ENCODE peak calls at places on chromosomes 2 and 18, in nine cellular contexts. A is GM12878, V is left ventricle myocardium inferior, O is lung, U is heart left ventricle, F is hepatocyte, C is DND-41, Z is IMR-90, L is tibial nerve. H is an unnamed sample. For H3K27me3, the result is how much of the 10 kb centered on the place peaks cover.

GRCh38 chr2:208657468-208657867 is 250.9 kb downstream of the PTH2R start:
- DNase-seq in A (no peak), V (no peak), O (no peak), U (no peak), F (no peak), C (no peak), Z (no peak), L (no peak), H (no peak)

GRCh38 chr2:10564876-10565425 is 116.8 kb upstream of the ODC1 start:
- DNase-seq in A (no peak), V (no peak), O (no peak), U (no peak), F (no peak), C (no peak), Z (no peak), L (no peak), H (no peak)

GRCh38 chr2:144596074-144596871 is 76.4 kb upstream of the ZEB2 start:
- DNase-seq in A (no peak), V (no peak), O (no peak), U (no peak), F (peak), C (peak), Z (peak), L (no peak), H (no peak)

GRCh38 chr2:127175406-127175805 is 44.7 kb downstream of the CYP27C1 start:
- DNase-seq in A (no peak), V (peak), O (no peak), U (peak), F (peak), C (no peak), Z (peak), L (peak), H (no peak)

GRCh38 chr2:148876190-148876588 is 1.2 kb downstream of the KIF5C start:
- DNase-seq in A (no peak), V (no peak), O (no peak), U (no peak), F (peak), C (no peak), Z (no peak), L (no peak), H (peak)

GRCh38 chr18:49237031-49237430 is 223.4 kb downstream of the DYM start:
- DNase-seq in A (no peak), V (no peak), O (no peak), U (no peak), F (no peak), C (no peak), Z (no peak), L (no peak), H (no peak)

GRCh38 chr2:26269571-26270170 is 24.9 kb downstream of the HADHB start:
- DNase-seq in A (no peak), V (no peak), O (no peak), U (no peak), F (no peak), C (no peak), Z (peak), L (no peak), H (no peak)

GRCh38 chr18:77102246-77103040 is 30.1 kb downstream of the MBP start:
- DNase-seq in A (peak), V (no peak), O (no peak), U (no peak), F (no peak), C (no peak), Z (peak), L (no peak), H (no peak)

GRCh38 chr2:197307933-197308521 is 2.6 kb downstream of the ANKRD44 start:
- DNase-seq in A (no peak), V (no peak), O (no peak), U (no peak), F (no peak), C (peak), Z (no peak), L (no peak), H (no peak)

GRCh38 chr2:14235667-14236066 is 396.9 kb upstream of the LRATD1 start:
- DNase-seq in A (no peak), V (no peak), O (no peak), U (no peak), F (no peak), C (no peak), Z (no peak), L (no peak), H (no peak)

GRCh38 chr2:18991177-18992168 is 366.9 kb downstream of the OSR1 start:
- DNase-seq in A (no peak), V (peak), O (peak), U (peak), F (peak), C (no peak), Z (peak), L (peak), H (no peak)

GRCh38 chr2:46564811-46565241 is 85.5 kb downstream of the TMEM247 start:
- DNase-seq in A (no peak), V (peak), O (no peak), U (peak), F (no peak), C (no peak), Z (no peak), L (peak), H (no peak)

GRCh38 chr2:122843503-122843902 is 1088.1 kb downstream of the TSN start:
- DNase-seq in A (no peak), V (no peak), O (no peak), U (no peak), F (peak), C (no peak), Z (no peak), L (no peak), H (no peak)

GRCh38 chr18:30533716-30534115 is 508.8 kb downstream of the DSC3 start:
- DNase-seq in A (no peak), V (no peak), O (no peak), U (no peak), F (no peak), C (no peak), Z (no peak), L (no peak), H (no peak)

GRCh38 chr2:170766693-170767092 is 3.5 kb upstream of the ERICH2 start:
- DNase-seq in A (no peak), V (no peak), O (no peak), U (no peak), F (no peak), C (no peak), Z (no peak), L (no peak), H (no peak)

GRCh38 chr2:17620280-17620679 is 79.8 kb downstream of the VSNL1 start:
- DNase-seq in A (no peak), V (peak), O (no peak), U (peak), F (no peak), C (no peak), Z (peak), L (no peak), H (no peak)

GRCh38 chr2:61529944-61530343 is 8.2 kb downstream of the XPO1 start:
- DNase-seq in A (no peak), V (no peak), O (no peak), U (no peak), F (no peak), C (no peak), Z (no peak), L (no peak), H (no peak)

GRCh38 chr2:164847966-164848365 is 6.3 kb upstream of the COBLL1 start:
- DNase-seq in A (no peak), V (no peak), O (no peak), U (no peak), F (peak), C (no peak), Z (no peak), L (no peak), H (peak)

GRCh38 chr2:12819098-12819465 is 102.3 kb downstream of the TRIB2 start:
- DNase-seq in A (no peak), V (peak), O (peak), U (peak), F (peak), C (no peak), Z (peak), L (peak), H (no peak)

GRCh38 chr2:11370377-11371098 is 26.1 kb upstream of the ROCK2 start:
- DNase-seq in A (no peak), V (no peak), O (peak), U (no peak), F (peak), C (no peak), Z (peak), L (no peak), H (no peak)

GRCh38 chr2:85497944-85498630 is 40.9 kb upstream of the MAT2A start:
- DNase-seq in A (no peak), V (no peak), O (no peak), U (no peak), F (no peak), C (no peak), Z (no peak), L (no peak), H (no peak)

GRCh38 chr2:70627499-70627898 is 73.9 kb upstream of the TGFA start:
- DNase-seq in A (no peak), V (no peak), O (no peak), U (peak), F (peak), C (no peak), Z (no peak), L (no peak), H (no peak)

GRCh38 chr2:57981369-57981768 is 65.2 kb upstream of the VRK2 start:
- DNase-seq in A (no peak), V (no peak), O (no peak), U (no peak), F (no peak), C (no peak), Z (peak), L (no peak), H (no peak)

GRCh38 chr2:206274434-206275273 is at the start of gene ZDBF2:
- DNase-seq in A (no peak), V (peak), O (no peak), U (peak), F (peak), C (no peak), Z (peak), L (no peak), H (peak)

GRCh38 chr2:75558786-75559428 is 1.8 kb downstream of the EVA1A start:
- DNase-seq in A (no peak), V (no peak), O (peak), U (no peak), F (no peak), C (peak), Z (peak), L (no peak), H (no peak)
- H3K4me3 ChIP-seq in A (no peak), V (no peak), O (no peak), U (no peak), F (no peak), C (peak), Z (peak), L (no peak), H (no peak)

GRCh38 chr2:160574472-160575140 is 81.0 kb upstream of the RBMS1 start:
- DNase-seq in A (no peak), V (no peak), O (no peak), U (no peak), F (peak), C (no peak), Z (peak), L (no peak), H (no peak)
- H3K27ac ChIP-seq in A (no peak), V (peak), O (no peak), U (no peak), F (no peak), C (no peak), Z (no peak), L (no peak), H (no peak)

GRCh38 chr18:63158676-63159291 is 160.8 kb downstream of the BCL2 start:
- DNase-seq in A (peak), V (no peak), O (no peak), U (no peak), F (no peak), C (no peak), Z (no peak), L (no peak), H (no peak)

GRCh38 chr18:63155910-63156773 is 163.4 kb downstream of the BCL2 start:
- DNase-seq in A (no peak), V (no peak), O (no peak), U (no peak), F (no peak), C (no peak), Z (no peak), L (no peak), H (no peak)

GRCh38 chr18:63158012-63158631 is 161.4 kb downstream of the BCL2 start:
- DNase-seq in A (no peak), V (no peak), O (no peak), U (no peak), F (no peak), C (no peak), Z (no peak), L (no peak), H (no peak)

GRCh38 chr18:63159590-63159989 is 160.0 kb downstream of the BCL2 start:
- DNase-seq in A (peak), V (no peak), O (no peak), U (no peak), F (no peak), C (no peak), Z (no peak), L (no peak), H (no peak)

DNA sequence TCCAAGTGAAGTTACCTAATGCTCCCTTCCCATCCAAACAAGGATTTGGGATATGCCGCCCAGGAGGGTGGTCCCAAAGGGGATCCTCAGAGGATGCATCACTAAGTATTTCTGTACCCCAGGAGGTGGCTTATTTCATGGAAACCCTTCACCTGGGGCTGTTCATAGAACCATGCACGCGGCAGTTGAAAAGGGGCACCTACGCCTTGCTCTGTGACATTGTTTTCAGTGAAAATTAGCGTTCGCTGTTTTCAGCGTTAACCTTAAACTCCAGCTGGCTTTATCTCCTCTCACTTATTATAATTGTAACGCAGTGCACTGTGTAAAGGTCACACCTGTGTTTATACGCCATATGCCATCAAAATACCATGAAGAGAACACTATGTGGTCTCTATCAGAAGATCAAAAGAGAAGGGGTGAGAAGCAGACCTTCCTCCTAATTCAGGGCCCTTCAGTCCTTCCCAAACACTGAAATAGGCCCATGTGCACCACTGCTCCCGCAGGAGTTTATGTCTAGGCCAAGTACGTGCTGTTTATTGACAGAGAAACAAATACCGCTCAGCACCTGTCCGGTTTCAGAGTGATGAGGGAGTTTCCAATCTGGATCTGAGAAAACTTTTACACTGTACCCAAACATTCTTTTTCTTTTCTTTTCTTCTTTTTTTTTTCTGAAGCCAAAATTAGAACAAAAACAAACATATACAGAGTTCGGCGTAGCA is 162.1 kb downstream of the BCL2 start:
- DNase-seq in A (peak), V (no peak), O (no peak), U (no peak), F (no peak), C (no peak), Z (no peak), L (no peak), H (no peak)
- H3K27me3 ChIP-seq in A (under half), V (under half), O (under half), U (under half), F (under half), C (under half), Z (under half), L (under half), H (under half)

GRCh38 chr18:45663646-45664045 is 48.4 kb downstream of the SLC14A2 start:
- DNase-seq in A (no peak), V (no peak), O (no peak), U (no peak), F (no peak), C (no peak), Z (no peak), L (no peak), H (no peak)
- H3K4me3 ChIP-seq in A (no peak), V (no peak), O (no peak), U (no peak), F (no peak), C (no peak), Z (no peak), L (no peak), H (no peak)

DNA sequence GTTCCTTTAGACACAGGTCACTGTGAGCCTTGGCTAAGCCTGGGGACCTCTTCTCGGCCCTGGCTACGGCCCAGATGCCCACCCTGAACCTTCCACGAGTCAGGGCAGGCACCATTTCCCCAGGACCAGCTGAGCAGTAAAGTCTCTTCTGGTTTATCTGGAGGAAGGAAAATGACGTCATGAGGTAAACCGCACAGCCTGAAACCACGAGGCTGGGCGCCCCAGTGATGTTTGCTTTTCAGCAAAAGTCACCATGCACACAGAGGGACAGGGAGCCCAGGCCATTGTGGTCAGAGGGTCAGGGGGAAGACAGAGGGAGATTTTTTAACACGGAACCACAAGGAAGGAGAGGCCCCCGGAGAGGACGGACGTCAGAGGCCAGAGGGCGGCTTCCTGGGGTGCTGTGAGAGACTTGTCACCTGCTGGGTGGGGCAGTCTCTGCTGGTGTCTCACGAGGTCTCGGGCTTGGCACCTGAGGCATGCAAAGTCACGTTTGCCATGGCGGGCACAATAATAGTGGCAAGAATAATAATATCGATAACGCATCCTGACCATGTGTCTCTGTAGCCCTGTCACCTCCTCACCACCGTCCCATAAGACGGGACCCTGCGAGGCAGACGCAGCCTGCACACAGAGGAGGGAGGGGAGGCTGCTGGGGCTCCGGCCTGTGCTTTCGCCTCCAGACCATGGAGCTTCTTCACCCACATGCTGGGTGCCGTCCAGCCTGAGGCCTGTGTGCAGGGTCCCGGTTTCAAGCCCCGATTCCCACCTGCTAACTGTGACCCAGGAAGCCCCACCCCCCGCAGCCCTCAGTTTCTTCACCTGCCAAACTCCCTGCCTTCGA is 33.2 kb upstream of the FOSL2 start:
- DNase-seq in A (peak), V (peak), O (peak), U (peak), F (peak), C (peak), Z (peak), L (no peak), H (no peak)
- H3K27ac ChIP-seq in A (no peak), V (no peak), O (peak), U (no peak), F (peak), C (peak), Z (no peak), L (peak), H (no peak)

GRCh38 chr2:240662681-240663080 is 20.0 kb downstream of the AQP12B start:
- DNase-seq in A (no peak), V (no peak), O (no peak), U (no peak), F (no peak), C (no peak), Z (no peak), L (no peak), H (no peak)
- H3K27me3 ChIP-seq in A (under half), V (half or more), O (under half), U (half or more), F (under half), C (under half), Z (under half), L (under half), H (under half)

GRCh38 chr2:218961651-218962570 is 2.4 kb downstream of the CDK5R2 start:
- DNase-seq in A (no peak), V (no peak), O (no peak), U (no peak), F (no peak), C (peak), Z (no peak), L (no peak), H (peak)
- H3K4me3 ChIP-seq in A (no peak), V (no peak), O (no peak), U (no peak), F (no peak), C (no peak), Z (no peak), L (no peak), H (peak)

DNA sequence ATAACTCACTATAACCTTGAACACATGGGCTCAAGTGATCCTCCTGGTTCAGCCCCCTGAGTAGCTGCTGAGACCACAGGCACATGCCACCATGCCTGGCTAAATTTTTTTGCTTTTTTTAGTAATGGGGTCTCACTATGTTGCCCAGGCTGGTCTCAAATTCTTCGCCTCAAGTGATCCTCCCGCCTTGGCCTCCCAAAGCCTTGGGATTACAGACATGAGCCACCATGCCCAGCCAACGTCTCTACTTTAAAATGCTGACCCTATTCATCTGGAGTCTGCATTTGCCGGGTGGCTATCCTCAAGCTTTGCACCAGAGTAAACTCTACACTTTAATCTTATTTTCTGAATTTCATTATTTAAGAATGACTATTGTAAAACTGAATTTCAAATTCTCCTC is 37.6 kb upstream of the RALBP1 start:
- DNase-seq in A (no peak), V (no peak), O (no peak), U (no peak), F (no peak), C (no peak), Z (no peak), L (no peak), H (no peak)
- H3K27ac ChIP-seq in A (no peak), V (no peak), O (no peak), U (no peak), F (no peak), C (no peak), Z (no peak), L (peak), H (no peak)

GRCh38 chr2:6771539-6772365 is 94.0 kb downstream of the CMPK2 start:
- DNase-seq in A (no peak), V (no peak), O (no peak), U (no peak), F (no peak), C (no peak), Z (no peak), L (no peak), H (peak)

GRCh38 chr2:6773007-6773693 is 92.6 kb downstream of the CMPK2 start:
- DNase-seq in A (no peak), V (peak), O (peak), U (peak), F (peak), C (peak), Z (peak), L (peak), H (peak)

GRCh38 chr2:6772366-6772710 is 93.4 kb downstream of the CMPK2 start:
- DNase-seq in A (no peak), V (no peak), O (no peak), U (no peak), F (peak), C (no peak), Z (peak), L (no peak), H (peak)

GRCh38 chr2:6770006-6770405 is 95.7 kb downstream of the CMPK2 start:
- DNase-seq in A (no peak), V (no peak), O (no peak), U (no peak), F (no peak), C (no peak), Z (no peak), L (no peak), H (no peak)

GRCh38 chr2:6769346-6769745 is 96.4 kb downstream of the CMPK2 start:
- DNase-seq in A (no peak), V (no peak), O (no peak), U (no peak), F (no peak), C (no peak), Z (no peak), L (no peak), H (no peak)
- H3K27me3 ChIP-seq in A (under half), V (under half), O (under half), U (under half), F (under half), C (under half), Z (under half), L (under half), H (under half)

DNA sequence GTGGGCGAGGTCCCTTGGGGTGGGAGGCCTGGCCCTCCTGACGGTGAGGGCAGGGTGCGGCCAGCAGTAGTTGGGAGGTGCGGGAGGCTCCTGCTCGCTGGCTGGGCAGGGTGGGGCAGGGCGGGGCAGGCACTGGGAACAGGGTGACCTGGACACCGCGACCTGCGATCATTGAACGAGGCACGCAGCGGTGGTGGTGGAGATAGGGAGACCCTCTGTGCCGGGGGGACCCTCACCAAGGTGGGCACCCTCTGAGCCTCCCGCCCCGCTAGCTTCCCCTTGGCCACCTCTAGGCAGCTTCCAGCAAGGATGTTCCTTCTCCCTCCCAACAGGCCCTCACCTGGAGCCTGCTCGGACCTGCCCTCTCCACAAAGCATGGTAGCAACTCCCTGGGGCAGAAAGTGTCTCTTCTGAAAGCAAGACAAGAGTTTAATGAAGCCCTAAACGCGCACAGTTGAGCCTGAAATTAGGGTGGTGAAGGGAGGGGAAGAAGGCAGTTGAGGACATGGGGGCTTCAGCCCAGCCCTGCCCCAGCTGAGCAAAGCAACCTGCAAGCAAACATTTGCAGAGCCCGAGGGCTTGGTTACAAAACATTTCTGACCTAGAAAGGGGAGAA is 15.3 kb upstream of the FOSL2 start:
- DNase-seq in A (no peak), V (no peak), O (no peak), U (no peak), F (no peak), C (no peak), Z (no peak), L (no peak), H (no peak)
- H3K4me3 ChIP-seq in A (no peak), V (no peak), O (no peak), U (no peak), F (no peak), C (no peak), Z (no peak), L (no peak), H (no peak)

H was measured in WERI-Rb-1.